ENCODE peak calls at places on chromosomes 5 and 9, in ten cellular contexts. One of them, this sample, is unnamed.

GRCh38 chr9:100213730-100214477 is 114.9 kb downstream of the INVS start:
- DNase-seq in SK-N-SH: no peak
- DNase-seq in pancreas: no peak
- DNase-seq in psoas muscle: no peak
- DNase-seq in left ventricle myocardium inferior: no peak
- DNase-seq in thyroid gland: no peak
- DNase-seq in Peyer's patch: no peak
- DNase-seq in hepatocyte: no peak
- DNase-seq in endothelial cell of umbilical vein: no peak
- DNase-seq in transverse colon: no peak
- DNase-seq in this sample: no peak

GRCh38 chr5:18772475-18772874 is 1138.2 kb downstream of the TAF11L14 start:
- DNase-seq in SK-N-SH: no peak
- DNase-seq in pancreas: peak; percentile 6
- DNase-seq in psoas muscle: no peak
- DNase-seq in left ventricle myocardium inferior: no peak
- DNase-seq in thyroid gland: no peak
- DNase-seq in Peyer's patch: no peak
- DNase-seq in hepatocyte: peak; percentile 60
- DNase-seq in endothelial cell of umbilical vein: no peak
- DNase-seq in transverse colon: no peak
- DNase-seq in this sample: no peak

GRCh38 chr5:143402464-143403356 is 776 bp downstream of the NR3C1 start:
- DNase-seq in SK-N-SH: peak; percentile 71
- DNase-seq in pancreas: peak; percentile 55
- DNase-seq in psoas muscle: peak; percentile 75
- DNase-seq in left ventricle myocardium inferior: peak; percentile 70
- DNase-seq in thyroid gland: peak; percentile 60
- DNase-seq in Peyer's patch: peak; percentile 86
- DNase-seq in hepatocyte: peak; percentile 71
- DNase-seq in endothelial cell of umbilical vein: peak; percentile 64
- DNase-seq in transverse colon: peak; percentile 62
- DNase-seq in this sample: peak; percentile 59

GRCh38 chr9:121566401-121567141 is 66.9 kb upstream of the GGTA1 start:
- DNase-seq in SK-N-SH: peak; percentile 72
- DNase-seq in pancreas: no peak
- DNase-seq in psoas muscle: peak; percentile 59
- DNase-seq in left ventricle myocardium inferior: peak; percentile 58
- DNase-seq in thyroid gland: no peak
- DNase-seq in Peyer's patch: no peak
- DNase-seq in hepatocyte: no peak
- DNase-seq in endothelial cell of umbilical vein: peak; percentile 39
- DNase-seq in transverse colon: peak; percentile 13
- DNase-seq in this sample: no peak

GRCh38 chr9:113796651-113797426 is 79.3 kb upstream of the ZNF618 start:
- DNase-seq in SK-N-SH: no peak
- DNase-seq in pancreas: no peak
- DNase-seq in psoas muscle: no peak
- DNase-seq in left ventricle myocardium inferior: no peak
- DNase-seq in thyroid gland: no peak
- DNase-seq in Peyer's patch: no peak
- DNase-seq in hepatocyte: no peak
- DNase-seq in endothelial cell of umbilical vein: no peak
- DNase-seq in transverse colon: no peak
- DNase-seq in this sample: no peak

GRCh38 chr5:159850192-159850573 is 66.1 kb upstream of the ADRA1B start:
- DNase-seq in SK-N-SH: no peak
- DNase-seq in pancreas: no peak
- DNase-seq in psoas muscle: peak; percentile 77
- DNase-seq in left ventricle myocardium inferior: no peak
- DNase-seq in thyroid gland: peak; percentile 60
- DNase-seq in Peyer's patch: no peak
- DNase-seq in hepatocyte: no peak
- DNase-seq in endothelial cell of umbilical vein: no peak
- DNase-seq in transverse colon: peak; percentile 18
- DNase-seq in this sample: no peak

GRCh38 chr5:145244788-145245187 is 590.4 kb downstream of the PRELID2 start:
- DNase-seq in SK-N-SH: no peak
- DNase-seq in pancreas: no peak
- DNase-seq in psoas muscle: no peak
- DNase-seq in left ventricle myocardium inferior: no peak
- DNase-seq in thyroid gland: no peak
- DNase-seq in Peyer's patch: no peak
- DNase-seq in hepatocyte: no peak
- DNase-seq in endothelial cell of umbilical vein: peak; percentile 62
- DNase-seq in transverse colon: no peak
- DNase-seq in this sample: no peak

GRCh38 chr5:83396662-83397061 is 74.9 kb upstream of the VCAN start:
- DNase-seq in SK-N-SH: no peak
- DNase-seq in pancreas: no peak
- DNase-seq in psoas muscle: no peak
- DNase-seq in left ventricle myocardium inferior: no peak
- DNase-seq in thyroid gland: no peak
- DNase-seq in Peyer's patch: no peak
- DNase-seq in hepatocyte: no peak
- DNase-seq in endothelial cell of umbilical vein: no peak
- DNase-seq in transverse colon: no peak
- DNase-seq in this sample: no peak

GRCh38 chr9:92686954-92687353 is 17.0 kb upstream of the IPPK start:
- DNase-seq in SK-N-SH: no peak
- DNase-seq in pancreas: no peak
- DNase-seq in psoas muscle: no peak
- DNase-seq in left ventricle myocardium inferior: no peak
- DNase-seq in thyroid gland: no peak
- DNase-seq in Peyer's patch: no peak
- DNase-seq in hepatocyte: no peak
- DNase-seq in endothelial cell of umbilical vein: no peak
- DNase-seq in transverse colon: no peak
- DNase-seq in this sample: peak; percentile 36

GRCh38 chr9:103014242-103014641 is 19.1 kb downstream of the CYLC2 start:
- DNase-seq in SK-N-SH: no peak
- DNase-seq in pancreas: no peak
- DNase-seq in psoas muscle: no peak
- DNase-seq in left ventricle myocardium inferior: no peak
- DNase-seq in thyroid gland: no peak
- DNase-seq in Peyer's patch: no peak
- DNase-seq in hepatocyte: no peak
- DNase-seq in endothelial cell of umbilical vein: no peak
- DNase-seq in transverse colon: no peak
- DNase-seq in this sample: no peak

GRCh38 chr9:95081998-95082397 is 235.5 kb downstream of the FANCC start:
- DNase-seq in SK-N-SH: no peak
- DNase-seq in pancreas: no peak
- DNase-seq in psoas muscle: no peak
- DNase-seq in left ventricle myocardium inferior: no peak
- DNase-seq in thyroid gland: no peak
- DNase-seq in Peyer's patch: peak; percentile 34
- DNase-seq in hepatocyte: no peak
- DNase-seq in endothelial cell of umbilical vein: no peak
- DNase-seq in transverse colon: no peak
- DNase-seq in this sample: no peak

DNA sequence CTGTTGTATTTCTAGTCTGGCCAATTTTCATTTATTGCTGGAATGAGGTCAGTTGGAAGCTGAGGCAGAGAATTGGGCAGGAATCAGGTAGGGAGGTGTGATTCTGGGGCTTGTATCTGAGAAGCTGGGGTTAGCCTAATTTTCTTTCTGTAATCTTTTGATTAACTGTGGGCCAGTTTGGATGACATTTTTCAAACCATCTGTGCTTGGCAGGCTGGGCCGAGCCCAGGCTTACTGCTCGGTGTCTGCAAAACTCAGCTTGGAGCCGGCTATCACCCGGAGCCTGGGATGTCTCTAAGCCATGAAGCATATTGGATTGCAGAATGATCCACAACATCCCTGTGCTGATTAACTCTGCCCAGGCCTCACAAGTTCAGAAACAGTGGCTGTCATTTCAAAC is 26.5 kb downstream of the KCNMB1 start:
- DNase-seq in SK-N-SH: no peak
- DNase-seq in pancreas: no peak
- DNase-seq in psoas muscle: no peak
- DNase-seq in left ventricle myocardium inferior: no peak
- DNase-seq in thyroid gland: no peak
- DNase-seq in Peyer's patch: no peak
- DNase-seq in hepatocyte: no peak
- DNase-seq in endothelial cell of umbilical vein: no peak
- DNase-seq in transverse colon: no peak
- DNase-seq in this sample: no peak
- H3K4me1 ChIP-seq in SK-N-SH: no peaks in the 10 kb centered on the region
- H3K4me1 ChIP-seq in pancreas: no peaks in the 10 kb centered on the region
- H3K4me1 ChIP-seq in psoas muscle: no peaks in the 10 kb centered on the region
- H3K4me1 ChIP-seq in left ventricle myocardium inferior: peaks cover 53% of the 10 kb centered on the region
- H3K4me1 ChIP-seq in thyroid gland: no peaks in the 10 kb centered on the region
- H3K4me1 ChIP-seq in Peyer's patch: no peaks in the 10 kb centered on the region
- H3K4me1 ChIP-seq in hepatocyte: peaks cover 6% of the 10 kb centered on the region
- H3K4me1 ChIP-seq in endothelial cell of umbilical vein: no peaks in the 10 kb centered on the region
- H3K4me1 ChIP-seq in transverse colon: no peaks in the 10 kb centered on the region
- H3K4me1 ChIP-seq in this sample: no peaks in the 10 kb centered on the region

GRCh38 chr9:32554107-32554506 is 1.7 kb upstream of the TOPORS start:
- DNase-seq in SK-N-SH: no peak
- DNase-seq in pancreas: no peak
- DNase-seq in psoas muscle: no peak
- DNase-seq in left ventricle myocardium inferior: no peak
- DNase-seq in thyroid gland: no peak
- DNase-seq in Peyer's patch: no peak
- DNase-seq in hepatocyte: no peak
- DNase-seq in endothelial cell of umbilical vein: peak; percentile 41
- DNase-seq in transverse colon: no peak
- DNase-seq in this sample: peak; percentile 13

GRCh38 chr9:32550046-32550608 is 2.0 kb upstream of the SMIM27 start:
- DNase-seq in SK-N-SH: peak; percentile 44
- DNase-seq in pancreas: no peak
- DNase-seq in psoas muscle: no peak
- DNase-seq in left ventricle myocardium inferior: no peak
- DNase-seq in thyroid gland: peak; percentile 14
- DNase-seq in Peyer's patch: no peak
- DNase-seq in hepatocyte: peak; percentile 46
- DNase-seq in endothelial cell of umbilical vein: peak; percentile 56
- DNase-seq in transverse colon: no peak
- DNase-seq in this sample: peak; percentile 31

GRCh38 chr9:32550609-32551490 is 1.3 kb upstream of the SMIM27 start:
- DNase-seq in SK-N-SH: peak; percentile 98
- DNase-seq in pancreas: peak; percentile 85
- DNase-seq in psoas muscle: peak; percentile 91
- DNase-seq in left ventricle myocardium inferior: peak; percentile 94
- DNase-seq in thyroid gland: peak; percentile 93
- DNase-seq in Peyer's patch: peak; percentile 97
- DNase-seq in hepatocyte: peak; percentile 96
- DNase-seq in endothelial cell of umbilical vein: peak; percentile 98
- DNase-seq in transverse colon: peak; percentile 93
- DNase-seq in this sample: peak; percentile 97

GRCh38 chr9:32551491-32552049 is 557 bp upstream of the SMIM27 start:
- DNase-seq in SK-N-SH: peak; percentile 32
- DNase-seq in pancreas: peak; percentile 18
- DNase-seq in psoas muscle: peak; percentile 18
- DNase-seq in left ventricle myocardium inferior: no peak
- DNase-seq in thyroid gland: peak; percentile 26
- DNase-seq in Peyer's patch: peak; percentile 66
- DNase-seq in hepatocyte: peak; percentile 56
- DNase-seq in endothelial cell of umbilical vein: peak; percentile 65
- DNase-seq in transverse colon: peak; percentile 47
- DNase-seq in this sample: peak; percentile 57

DNA sequence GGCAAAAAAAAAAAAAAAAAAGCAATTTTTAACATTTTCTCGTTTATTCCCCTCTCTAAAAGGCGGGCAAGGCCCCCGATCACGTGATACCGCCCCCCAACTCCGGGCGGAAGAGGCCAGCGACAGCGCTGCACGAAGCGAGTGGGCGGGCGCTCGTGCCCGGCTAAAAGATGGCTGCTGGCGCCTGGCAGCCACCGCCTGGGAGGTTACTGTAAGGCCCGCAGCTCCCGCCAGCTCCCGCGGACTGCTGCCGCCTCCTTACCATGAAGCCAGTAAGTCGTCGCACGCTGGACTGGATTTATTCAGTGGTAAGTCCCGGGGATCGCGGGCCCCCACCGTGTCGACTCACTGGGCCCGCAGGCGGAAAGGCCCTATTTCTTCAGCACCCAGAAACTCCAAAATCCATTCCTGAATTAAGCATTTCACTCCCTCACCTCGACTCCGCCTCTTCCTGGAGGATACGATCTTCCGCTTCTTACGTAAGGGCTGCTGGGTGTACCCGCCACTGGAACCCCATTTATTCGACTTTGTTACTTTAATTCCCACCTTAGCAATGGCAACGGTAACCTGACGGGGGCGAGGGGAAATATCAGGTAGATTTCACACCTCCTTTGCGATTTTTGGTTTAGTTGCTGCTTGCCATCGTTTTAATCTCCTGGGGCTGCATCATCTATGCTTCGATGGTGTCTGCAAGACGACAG is at the start of the genes SMIM27 and TOPORS:
- DNase-seq in SK-N-SH: peak; percentile 87
- DNase-seq in pancreas: peak; percentile 87
- DNase-seq in psoas muscle: peak; percentile 92
- DNase-seq in left ventricle myocardium inferior: peak; percentile 91
- DNase-seq in thyroid gland: peak; percentile 93
- DNase-seq in Peyer's patch: peak; percentile 95
- DNase-seq in hepatocyte: peak; percentile 97
- DNase-seq in endothelial cell of umbilical vein: peak; percentile 92
- DNase-seq in transverse colon: peak; percentile 93
- DNase-seq in this sample: peak; percentile 95
- TF ChIP-seq CTCF in SK-N-SH: no peak
- TF ChIP-seq CTCF in pancreas: no peak
- TF ChIP-seq CTCF in psoas muscle: no peak
- TF ChIP-seq CTCF in left ventricle myocardium inferior: peak; percentile 7
- TF ChIP-seq CTCF in thyroid gland: peak; percentile 3
- TF ChIP-seq CTCF in Peyer's patch: no peak
- TF ChIP-seq CTCF in hepatocyte: no peak
- TF ChIP-seq CTCF in endothelial cell of umbilical vein: no peak
- TF ChIP-seq CTCF in transverse colon: no peak
- TF ChIP-seq CTCF in this sample: no peak

DNA sequence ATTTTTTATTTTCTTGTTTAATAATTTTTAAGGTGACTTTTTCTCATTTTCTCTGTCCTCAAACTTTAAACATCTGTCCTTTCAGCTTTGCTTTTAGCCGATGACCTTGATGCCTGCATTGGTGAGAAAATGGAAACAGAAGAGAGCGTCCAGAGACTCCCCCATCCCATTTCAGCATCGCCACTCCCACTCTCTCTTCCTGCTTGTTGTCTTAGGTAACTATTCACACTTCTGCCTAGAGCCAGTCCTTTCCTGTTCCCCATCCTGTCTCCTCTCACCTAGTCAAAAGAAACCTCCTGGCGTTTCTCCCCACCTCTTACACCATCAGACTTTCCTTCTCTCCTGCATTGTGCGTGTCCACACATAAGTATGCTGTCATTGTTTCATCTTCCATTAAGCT is 124.6 kb downstream of the MAST4 start:
- DNase-seq in SK-N-SH: no peak
- DNase-seq in pancreas: no peak
- DNase-seq in psoas muscle: no peak
- DNase-seq in left ventricle myocardium inferior: no peak
- DNase-seq in thyroid gland: no peak
- DNase-seq in Peyer's patch: no peak
- DNase-seq in hepatocyte: no peak
- DNase-seq in endothelial cell of umbilical vein: no peak
- DNase-seq in transverse colon: no peak
- DNase-seq in this sample: no peak
- H3K4me1 ChIP-seq in SK-N-SH: peaks cover 7% of the 10 kb centered on the region
- H3K4me1 ChIP-seq in pancreas: no peaks in the 10 kb centered on the region
- H3K4me1 ChIP-seq in psoas muscle: no peaks in the 10 kb centered on the region
- H3K4me1 ChIP-seq in left ventricle myocardium inferior: peaks cover 30% of the 10 kb centered on the region
- H3K4me1 ChIP-seq in thyroid gland: no peaks in the 10 kb centered on the region
- H3K4me1 ChIP-seq in Peyer's patch: no peaks in the 10 kb centered on the region
- H3K4me1 ChIP-seq in hepatocyte: no peaks in the 10 kb centered on the region
- H3K4me1 ChIP-seq in endothelial cell of umbilical vein: no peaks in the 10 kb centered on the region
- H3K4me1 ChIP-seq in transverse colon: no peaks in the 10 kb centered on the region
- H3K4me1 ChIP-seq in this sample: no peaks in the 10 kb centered on the region

GRCh38 chr5:59218424-59219045 is 635.7 kb downstream of the RAB3C start:
- DNase-seq in SK-N-SH: peak; percentile 13
- DNase-seq in pancreas: no peak
- DNase-seq in psoas muscle: no peak
- DNase-seq in left ventricle myocardium inferior: no peak
- DNase-seq in thyroid gland: no peak
- DNase-seq in Peyer's patch: no peak
- DNase-seq in hepatocyte: no peak
- DNase-seq in endothelial cell of umbilical vein: peak; percentile 54
- DNase-seq in transverse colon: no peak
- DNase-seq in this sample: peak; percentile 43
- TF ChIP-seq CTCF in SK-N-SH: peak; percentile 66
- TF ChIP-seq CTCF in pancreas: peak; percentile 9
- TF ChIP-seq CTCF in psoas muscle: peak; percentile 56
- TF ChIP-seq CTCF in left ventricle myocardium inferior: peak; percentile 62
- TF ChIP-seq CTCF in thyroid gland: peak; percentile 21
- TF ChIP-seq CTCF in Peyer's patch: no peak
- TF ChIP-seq CTCF in hepatocyte: peak; percentile 54
- TF ChIP-seq CTCF in endothelial cell of umbilical vein: no peak
- TF ChIP-seq CTCF in transverse colon: peak; percentile 53
- TF ChIP-seq CTCF in this sample: peak; percentile 52

This sample was measured in A673.